ENCODE peak calls at places on chromosomes 6 and 20, in four cellular contexts. Y is spleen, B is foreskin fibroblast, Q is fibroblast of pulmonary artery. X is an unnamed sample.

GRCh38 chr6:111874030-111874425 is 776 bp upstream of the FYN start:
- DNase-seq in Y (no peak), B (no peak), Q (peak; percentile 33), X (no peak)

GRCh38 chr6:106134906-106135634 is 48.9 kb downstream of the PRDM1 start:
- DNase-seq in Y (no peak), B (peak; percentile 70), Q (peak; percentile 17), X (no peak)

GRCh38 chr20:2754426-2754825 is 46.0 kb downstream of the CPXM1 start:
- DNase-seq in Y (peak; percentile 21), B (no peak), Q (peak; percentile 22), X (no peak)

GRCh38 chr20:6519556-6519955 is 247.9 kb upstream of the BMP2 start:
- DNase-seq in Y (no peak), B (peak; percentile 6), Q (peak; percentile 69), X (no peak)

GRCh38 chr6:10375391-10375969 is 39.4 kb downstream of the TFAP2A start:
- DNase-seq in Y (no peak), B (no peak), Q (no peak), X (no peak)

GRCh38 chr6:80331522-80331921 is 225.1 kb downstream of the BCKDHB start:
- DNase-seq in Y (no peak), B (no peak), Q (no peak), X (no peak)

GRCh38 chr6:42217165-42217522 is 517 bp downstream of the MRPS10 start:
- DNase-seq in Y (no peak), B (no peak), Q (no peak), X (no peak)

GRCh38 chr6:56314683-56315523 is 67.5 kb upstream of the COL21A1 start:
- DNase-seq in Y (no peak), B (peak; percentile 30), Q (peak; percentile 70), X (no peak)

GRCh38 chr20:25081730-25082497 is at the start of gene VSX1:
- DNase-seq in Y (peak; percentile 72), B (no peak), Q (no peak), X (no peak)

GRCh38 chr6:137868721-137869631 is 1.9 kb downstream of the TNFAIP3 start:
- DNase-seq in Y (no peak), B (no peak), Q (no peak), X (no peak)

GRCh38 chr6:15674690-15675386 is 12.0 kb upstream of the DTNBP1 start:
- DNase-seq in Y (no peak), B (no peak), Q (no peak), X (no peak)

GRCh38 chr6:96899019-96899418 is 1.3 kb upstream of the NDUFAF4 start:
- DNase-seq in Y (no peak), B (peak; percentile 30), Q (peak; percentile 67), X (no peak)

GRCh38 chr6:16803294-16804006 is 42.2 kb upstream of the ATXN1 start:
- DNase-seq in Y (no peak), B (no peak), Q (peak; percentile 66), X (no peak)

GRCh38 chr6:168089186-168090063 is 10.4 kb upstream of the FRMD1 start:
- DNase-seq in Y (peak; percentile 72), B (no peak), Q (no peak), X (peak; percentile 72)

GRCh38 chr6:67535946-67536345 is 1099.1 kb upstream of the ADGRB3 start:
- DNase-seq in Y (no peak), B (peak; percentile 65), Q (peak; percentile 34), X (no peak)

GRCh38 chr20:4607287-4607713 is 114.4 kb upstream of the PRND start:
- DNase-seq in Y (no peak), B (no peak), Q (peak; percentile 81), X (no peak)

GRCh38 chr20:50325215-50325614 is 134.6 kb downstream of the CEBPB start:
- DNase-seq in Y (peak; percentile 53), B (no peak), Q (no peak), X (no peak)

GRCh38 chr6:158849899-158850806 is 31.0 kb upstream of the EZR start:
- DNase-seq in Y (no peak), B (peak; percentile 89), Q (peak; percentile 84), X (no peak)

GRCh38 chr6:170208651-170209353 is 82.1 kb downstream of the DLL1 start:
- DNase-seq in Y (peak; percentile 51), B (no peak), Q (no peak), X (peak; percentile 87)

GRCh38 chr6:79422666-79423065 is 114.6 kb downstream of the LCA5 start:
- DNase-seq in Y (no peak), B (no peak), Q (no peak), X (no peak)

GRCh38 chr6:149897015-149897697 is 757 bp downstream of the RAET1E start:
- DNase-seq in Y (peak; percentile 69), B (peak; percentile 94), Q (peak; percentile 93), X (no peak)

GRCh38 chr6:125539892-125540291 is 209.5 kb upstream of the HEY2 start:
- DNase-seq in Y (no peak), B (no peak), Q (no peak), X (no peak)
- TF ChIP-seq CTCF in Y (no peak), B (no peak), Q (no peak), X (no peak)

DNA sequence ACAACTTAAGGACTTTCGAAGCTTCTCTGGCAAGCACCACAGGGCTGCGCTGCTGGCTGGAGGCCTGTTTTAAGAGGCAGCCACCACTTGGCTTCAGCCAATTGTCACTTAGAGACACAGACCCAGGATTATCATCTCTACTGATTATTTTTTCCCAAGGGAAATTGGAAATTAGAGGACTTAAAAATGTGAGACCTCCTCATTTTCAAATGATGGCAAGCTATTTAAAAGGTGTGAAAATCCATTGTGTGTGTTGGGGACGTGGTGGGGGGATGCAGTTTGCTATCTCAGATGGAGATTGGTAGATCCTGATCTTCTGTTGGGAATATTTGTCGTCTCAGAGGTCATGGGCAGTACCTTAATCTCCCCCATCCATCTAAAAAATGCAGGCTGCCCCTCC is 11.3 kb downstream of the ARHGAP40 start:
- DNase-seq in Y (no peak), B (no peak), Q (no peak), X (no peak)
- TF ChIP-seq CTCF in Y (no peak), B (no peak), Q (no peak), X (no peak)

DNA sequence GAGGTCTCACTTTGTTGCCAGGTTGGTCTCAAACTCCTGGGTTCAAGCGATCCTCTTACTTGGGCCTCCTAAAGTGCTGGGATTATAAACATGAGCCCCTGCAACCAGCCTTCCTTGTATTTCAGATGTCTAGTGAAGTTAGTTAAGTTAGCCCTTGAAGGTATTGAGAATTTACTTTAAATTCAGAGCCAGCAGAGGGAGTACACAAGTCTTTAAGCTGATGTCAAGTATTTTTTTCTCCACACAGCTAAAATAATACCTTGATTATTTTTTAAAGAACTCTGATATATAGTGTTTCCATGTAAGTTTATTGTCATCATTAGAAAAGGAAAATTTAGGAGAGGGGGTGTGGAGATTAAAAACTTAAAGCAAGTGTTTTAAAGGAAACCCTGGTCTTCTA is 9.8 kb downstream of the FOXO3 start:
- DNase-seq in Y (no peak), B (no peak), Q (no peak), X (no peak)
- TF ChIP-seq CTCF in Y (no peak), B (no peak), Q (no peak), X (peak; percentile 71)

GRCh38 chr6:134315974-134316391 is 1.9 kb downstream of the SGK1 start:
- DNase-seq in Y (no peak), B (no peak), Q (no peak), X (no peak)

GRCh38 chr6:134315189-134315588 is 2.7 kb downstream of the SGK1 start:
- DNase-seq in Y (no peak), B (no peak), Q (no peak), X (no peak)

GRCh38 chr6:134318396-134319281 is 727 bp upstream of the SGK1 start:
- DNase-seq in Y (no peak), B (no peak), Q (no peak), X (no peak)

GRCh38 chr6:134316733-134317431 is 1.0 kb downstream of the SGK1 start:
- DNase-seq in Y (no peak), B (no peak), Q (no peak), X (no peak)

DNA sequence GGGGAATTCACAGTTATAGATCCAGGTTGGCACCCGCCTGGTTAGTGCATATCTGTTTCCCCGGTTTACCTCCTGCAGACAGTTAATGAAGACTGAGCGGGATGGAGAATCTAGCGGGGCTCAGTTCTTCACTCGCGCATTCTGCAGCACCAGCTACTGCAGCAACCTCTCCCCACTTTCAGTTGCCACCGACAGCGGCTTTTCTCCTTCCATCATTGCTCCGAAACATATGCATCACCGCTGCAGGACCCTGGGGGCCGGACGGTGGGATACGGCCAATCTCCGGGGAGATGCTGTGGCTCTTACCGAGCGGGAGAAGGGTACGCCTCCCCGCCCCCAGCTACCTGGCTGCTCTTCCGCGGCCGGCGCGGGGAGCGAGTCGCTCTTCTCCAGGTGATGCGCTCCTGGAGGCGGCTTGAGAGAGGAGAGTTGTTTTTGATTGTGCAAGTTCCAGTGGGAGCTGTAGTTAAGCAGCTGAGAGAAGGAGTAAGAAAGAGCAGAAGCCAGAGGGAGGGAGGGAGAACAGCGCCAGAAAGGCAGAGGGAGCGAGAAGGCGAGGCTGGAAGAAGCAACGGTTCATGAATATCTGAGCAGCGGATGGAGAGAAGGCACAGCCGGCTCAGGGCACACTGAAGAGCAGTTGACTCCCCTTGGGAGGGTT is at the start of gene SGK1:
- DNase-seq in Y (peak; percentile 79), B (no peak), Q (peak; percentile 72), X (no peak)
- TF ChIP-seq CTCF in Y (no peak), B (no peak), Q (no peak), X (peak; percentile 46)

GRCh38 chr6:134605034-134605433 is 287.1 kb upstream of the SGK1 start:
- DNase-seq in Y (no peak), B (no peak), Q (no peak), X (no peak)
- TF ChIP-seq CTCF in Y (no peak), B (no peak), Q (no peak), X (no peak)

DNA sequence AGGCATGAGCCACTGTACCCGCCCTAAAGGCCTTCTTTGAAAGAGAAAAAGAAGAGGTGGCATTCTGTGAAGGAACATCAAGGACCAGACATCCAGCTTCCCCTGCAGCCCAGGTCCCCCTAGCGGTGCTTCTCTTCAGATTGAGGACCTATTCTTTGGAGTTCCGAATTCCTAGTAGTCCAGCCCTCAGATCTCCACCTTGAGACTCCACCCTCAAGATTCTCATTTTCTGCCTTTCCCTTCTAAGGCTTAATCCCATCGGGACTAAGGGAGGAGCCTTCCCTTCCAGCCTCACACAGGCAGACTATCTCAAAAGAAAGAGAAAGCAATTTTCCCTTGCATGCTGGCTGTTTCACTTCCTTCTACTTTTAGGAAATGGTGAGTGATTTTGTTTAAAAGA is 32.5 kb downstream of the MUC22 start:
- DNase-seq in Y (no peak), B (peak; percentile 36), Q (peak; percentile 65), X (no peak)
- TF ChIP-seq CTCF in Y (peak; percentile 40), B (peak; percentile 47), Q (peak; percentile 73), X (peak; percentile 74)

DNA sequence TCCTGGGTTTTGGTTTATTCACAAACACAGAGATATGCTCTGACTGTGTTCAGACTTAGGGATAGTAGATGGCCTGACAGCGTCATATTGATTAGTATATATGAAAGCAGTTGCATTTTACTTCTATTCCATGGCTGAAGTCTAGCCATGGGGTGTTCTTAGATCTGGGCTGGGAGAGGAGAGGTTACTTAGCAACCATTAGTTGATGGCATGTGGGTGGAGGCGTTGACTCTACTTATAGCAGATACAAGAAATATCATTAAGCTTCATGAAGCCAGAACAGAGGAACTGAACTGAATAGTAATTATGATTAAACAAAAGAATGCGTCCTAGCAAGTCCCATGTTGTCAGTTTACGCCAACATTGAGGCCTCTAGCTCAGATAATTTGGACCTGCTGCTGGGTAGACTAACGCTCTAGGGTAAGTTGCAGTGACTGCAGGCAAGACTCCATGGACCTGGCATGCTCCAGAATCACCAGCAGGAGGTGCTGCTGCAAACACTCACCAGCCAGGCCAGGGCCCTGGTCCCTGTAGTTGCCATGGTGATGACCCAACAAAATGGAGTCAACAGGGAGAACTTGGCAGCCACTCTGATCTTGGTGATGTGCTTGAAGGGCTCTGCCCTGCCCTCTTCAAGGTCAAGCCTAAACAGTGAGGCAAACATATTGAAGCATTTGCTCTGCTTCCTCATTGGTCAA is 477.4 kb downstream of the PREX1 start:
- DNase-seq in Y (no peak), B (no peak), Q (peak; percentile 10), X (no peak)
- TF ChIP-seq CTCF in Y (no peak), B (no peak), Q (peak; percentile 8), X (peak; percentile 46)